ENCODE peak calls at places on chromosome 12, in four cellular contexts. E is vagina, B is suprapubic skin, K is K562. W is an unnamed sample.

GRCh38 chr12:105214141-105214540 is 21.8 kb downstream of the APPL2 start:
- DNase-seq in E (no peak), B (no peak), K (no peak), W (peak)

GRCh38 chr12:117501470-117501869 is 140.0 kb upstream of the NOS1 start:
- DNase-seq in E (no peak), B (no peak), K (no peak), W (no peak)

GRCh38 chr12:13251496-13251895 is 55.0 kb downstream of the EMP1 start:
- DNase-seq in E (no peak), B (no peak), K (no peak), W (no peak)

GRCh38 chr12:22738945-22739344 is 114.0 kb downstream of the ETNK1 start:
- DNase-seq in E (no peak), B (no peak), K (no peak), W (no peak)

GRCh38 chr12:56522486-56523193 is 1.0 kb downstream of the RBMS2 start:
- DNase-seq in E (no peak), B (no peak), K (peak), W (no peak)

GRCh38 chr12:45570501-45570900 is 159.0 kb upstream of the ARID2 start:
- DNase-seq in E (no peak), B (no peak), K (no peak), W (no peak)

GRCh38 chr12:17992002-17992656 is 97.9 kb downstream of the RERGL start:
- DNase-seq in E (no peak), B (no peak), K (peak), W (no peak)

GRCh38 chr12:23944067-23944466 is 5.4 kb downstream of the SOX5 start:
- DNase-seq in E (no peak), B (no peak), K (no peak), W (no peak)

GRCh38 chr12:96886998-96887677 is 19.9 kb upstream of the NEDD1 start:
- DNase-seq in E (no peak), B (no peak), K (no peak), W (no peak)

GRCh38 chr12:44573723-44574122 is 302.4 kb downstream of the NELL2 start:
- DNase-seq in E (no peak), B (no peak), K (no peak), W (no peak)

GRCh38 chr12:8658361-8658760 is 4.3 kb downstream of the MFAP5 start:
- DNase-seq in E (no peak), B (no peak), K (no peak), W (no peak)

GRCh38 chr12:124233846-124234620 is 60.9 kb upstream of the RFLNA start:
- DNase-seq in E (no peak), B (no peak), K (no peak), W (no peak)

GRCh38 chr12:113437729-113438100 is 15.5 kb downstream of the SDSL start:
- DNase-seq in E (no peak), B (no peak), K (no peak), W (no peak)

GRCh38 chr12:50192908-50193307 is 25.7 kb upstream of the CERS5 start:
- DNase-seq in E (no peak), B (no peak), K (no peak), W (no peak)

GRCh38 chr12:70549340-70550179 is 87.7 kb downstream of the PTPRB start:
- DNase-seq in E (no peak), B (no peak), K (no peak), W (no peak)

GRCh38 chr12:2609020-2609419 is 185.8 kb upstream of the FKBP4 start:
- DNase-seq in E (no peak), B (no peak), K (no peak), W (no peak)

GRCh38 chr12:67382206-67382871 is 113.2 kb downstream of the CAND1 start:
- DNase-seq in E (no peak), B (no peak), K (no peak), W (no peak)

GRCh38 chr12:18224745-18225144 is 36.6 kb upstream of the PIK3C2G start:
- DNase-seq in E (no peak), B (no peak), K (no peak), W (no peak)

GRCh38 chr12:41264281-41264680 is 76.2 kb downstream of the PDZRN4 start:
- DNase-seq in E (no peak), B (no peak), K (no peak), W (no peak)

GRCh38 chr12:26198742-26199141 is 3.4 kb downstream of the SSPN start:
- DNase-seq in E (no peak), B (no peak), K (no peak), W (no peak)

GRCh38 chr12:95215925-95216324 is 1.3 kb downstream of the FGD6 start:
- DNase-seq in E (no peak), B (no peak), K (peak), W (no peak)

GRCh38 chr12:115051378-115051777 is 367.4 kb upstream of the TBX3 start:
- DNase-seq in E (no peak), B (no peak), K (no peak), W (no peak)

GRCh38 chr12:3135522-3136461 is 58.6 kb downstream of the TSPAN9 start:
- DNase-seq in E (no peak), B (no peak), K (peak), W (peak)

GRCh38 chr12:55996201-55996714 is 818 bp upstream of the SUOX start:
- DNase-seq in E (no peak), B (no peak), K (peak), W (peak)

DNA sequence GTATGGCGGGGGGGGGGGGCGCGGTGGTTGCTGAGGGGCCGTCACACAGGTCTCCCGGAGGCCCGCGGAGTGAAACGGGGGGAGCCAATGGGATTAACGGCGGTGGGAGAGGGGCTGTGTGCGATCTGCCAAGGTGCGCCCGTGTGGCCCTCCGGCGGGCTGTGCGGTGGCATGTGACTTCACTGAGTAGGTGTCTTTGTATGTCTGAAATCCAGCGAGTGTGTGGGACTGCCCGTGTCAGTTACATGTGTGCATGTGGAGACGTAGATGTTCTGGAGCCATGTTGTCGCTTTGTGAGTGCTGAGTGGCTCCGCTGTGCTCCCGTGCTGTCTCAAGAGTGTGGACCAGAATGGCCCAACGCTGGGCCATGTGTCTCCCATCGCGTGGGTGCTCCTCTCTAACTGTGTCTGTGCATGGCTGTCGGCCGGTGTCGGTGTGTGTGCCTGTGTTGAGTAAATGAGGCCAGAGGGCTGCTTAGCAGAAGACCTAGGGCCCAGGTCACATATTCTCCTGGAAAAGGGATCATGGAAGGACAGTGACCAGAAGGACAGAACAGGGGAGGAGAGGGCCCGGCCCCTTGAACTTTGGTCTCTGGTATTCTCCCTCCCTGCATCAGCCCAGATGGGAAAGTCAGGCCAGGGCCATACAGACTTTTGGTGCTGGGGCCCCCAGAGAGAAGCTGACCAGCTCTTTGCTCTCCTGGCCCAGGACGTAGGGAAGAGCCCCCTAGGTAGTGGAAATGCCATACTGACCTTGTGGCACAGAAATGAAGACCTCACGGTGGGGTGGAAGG is 1.6 kb downstream of the PTMS start:
- DNase-seq in E (no peak), B (no peak), K (peak), W (peak)
- TF ChIP-seq POLR2AphosphoS5 in E (no peak), B (no peak), K (no peak), W (no peak)

GRCh38 chr12:10716704-10717315 is 6.3 kb downstream of the YBX3 start:
- DNase-seq in E (no peak), B (peak), K (no peak), W (peak)
- TF ChIP-seq POLR2AphosphoS5 in E (peak), B (no peak), K (no peak), W (peak)

DNA sequence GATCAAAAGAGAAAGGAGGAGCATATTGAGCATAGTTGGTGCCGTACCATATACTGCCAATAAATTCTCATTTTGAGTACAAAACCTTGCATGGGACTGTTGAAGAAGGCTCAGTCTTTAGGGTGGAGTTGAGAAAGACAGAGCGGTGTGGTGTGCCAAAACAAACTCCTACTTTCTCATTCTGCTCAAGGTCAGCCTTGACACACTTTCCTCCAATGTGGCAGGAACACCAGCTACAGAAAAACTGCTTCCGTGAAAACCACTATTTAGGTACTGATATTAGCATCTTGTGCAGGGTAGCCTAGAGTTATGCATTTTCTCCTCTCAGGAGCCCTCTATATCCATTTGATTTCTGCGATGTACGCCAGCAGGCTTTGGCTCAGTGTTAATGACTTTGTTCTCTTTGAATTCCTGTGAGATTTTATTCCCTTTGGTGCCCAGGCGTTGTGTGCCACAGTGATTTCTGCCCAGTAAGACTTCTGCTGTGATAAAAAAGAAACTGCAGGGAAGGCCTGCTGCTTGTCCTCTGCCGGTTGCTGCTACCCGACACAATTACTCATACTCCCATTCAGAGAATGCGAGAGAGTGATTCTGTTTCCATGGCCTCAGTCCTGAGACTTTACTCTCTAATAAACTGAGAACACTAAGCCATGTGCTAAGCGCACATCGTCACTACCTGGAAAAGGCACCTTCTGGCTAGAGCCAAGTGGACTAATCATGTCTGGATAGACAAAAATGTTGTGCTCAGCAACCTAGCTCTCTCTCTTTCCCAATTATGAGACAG is 88.3 kb upstream of the MDM1 start:
- DNase-seq in E (no peak), B (no peak), K (no peak), W (no peak)
- TF ChIP-seq POLR2AphosphoS5 in E (no peak), B (no peak), K (no peak), W (no peak)

GRCh38 chr12:19529933-19530630 is 90.8 kb downstream of the AEBP2 start:
- DNase-seq in E (no peak), B (no peak), K (no peak), W (no peak)
- TF ChIP-seq POLR2AphosphoS5 in E (no peak), B (no peak), K (no peak), W (no peak)

GRCh38 chr12:28231248-28231647 is 41.0 kb downstream of the CCDC91 start:
- DNase-seq in E (no peak), B (no peak), K (no peak), W (no peak)
- TF ChIP-seq POLR2AphosphoS5 in E (peak), B (no peak), K (no peak), W (peak)